ENCODE peak calls at places on chromosomes 16 and 17, in nine cellular contexts. G is CD8-positive, alpha-beta T cell; F is left ventricle myocardium inferior; E is left lung; K is hepatocyte; N is GM12878; Z is AG04450; M is body of pancreas; Y is HCT116. L is an unnamed sample.

GRCh38 chr17:76382305-76382802 is 2.1 kb upstream of the SPHK1 start:
- DNase-seq in G (no peak), F (no peak), E (peak), K (peak), N (no peak), Z (no peak), M (peak), Y (no peak), L (no peak)

GRCh38 chr17:38602862-38603785 is 2.6 kb downstream of the SRCIN1 start:
- DNase-seq in G (no peak), F (no peak), E (peak), K (no peak), N (no peak), Z (no peak), M (no peak), Y (no peak), L (no peak)

GRCh38 chr16:89334988-89335802 is 117.7 kb downstream of the ZNF778 start:
- DNase-seq in G (no peak), F (no peak), E (peak), K (no peak), N (no peak), Z (no peak), M (peak), Y (no peak), L (no peak)

GRCh38 chr17:58755577-58756245 is at the start of gene PPM1E:
- DNase-seq in G (peak), F (peak), E (peak), K (peak), N (no peak), Z (no peak), M (peak), Y (no peak), L (no peak)

GRCh38 chr17:66441012-66441703 is 138.7 kb downstream of the PRKCA start:
- DNase-seq in G (no peak), F (no peak), E (no peak), K (no peak), N (peak), Z (no peak), M (no peak), Y (no peak), L (peak)

GRCh38 chr17:19370493-19370960 is 7.8 kb upstream of the MAPK7 start:
- DNase-seq in G (no peak), F (peak), E (no peak), K (no peak), N (no peak), Z (no peak), M (peak), Y (no peak), L (no peak)

GRCh38 chr17:32486701-32487459 is at the start of gene CDK5R1:
- DNase-seq in G (peak), F (peak), E (peak), K (peak), N (no peak), Z (no peak), M (peak), Y (no peak), L (no peak)

GRCh38 chr17:33949100-33949499 is 306.0 kb upstream of the CCL2 start:
- DNase-seq in G (no peak), F (no peak), E (no peak), K (peak), N (no peak), Z (no peak), M (peak), Y (no peak), L (no peak)

GRCh38 chr17:50421308-50422031 is 4.5 kb upstream of the ACSF2 start:
- DNase-seq in G (no peak), F (no peak), E (no peak), K (no peak), N (no peak), Z (no peak), M (no peak), Y (no peak), L (no peak)

GRCh38 chr17:45784583-45785372 is 658 bp downstream of the CRHR1 start:
- DNase-seq in G (peak), F (peak), E (peak), K (peak), N (no peak), Z (no peak), M (peak), Y (no peak), L (no peak)

GRCh38 chr16:11312718-11313492 is 31.8 kb upstream of the PRM1 start:
- DNase-seq in G (no peak), F (no peak), E (no peak), K (peak), N (no peak), Z (no peak), M (peak), Y (peak), L (no peak)

GRCh38 chr16:17313085-17313611 is 157.6 kb downstream of the XYLT1 start:
- DNase-seq in G (no peak), F (no peak), E (no peak), K (peak), N (no peak), Z (no peak), M (peak), Y (no peak), L (no peak)

GRCh38 chr17:80499961-80500665 is 23.7 kb upstream of the NPTX1 start:
- DNase-seq in G (no peak), F (no peak), E (peak), K (no peak), N (no peak), Z (no peak), M (no peak), Y (no peak), L (no peak)

GRCh38 chr16:30535777-30536190 is 1.1 kb upstream of the ZNF747 start:
- DNase-seq in G (peak), F (peak), E (peak), K (peak), N (peak), Z (no peak), M (peak), Y (peak), L (no peak)

GRCh38 chr16:75296606-75297005 is 45.2 kb upstream of the BCAR1 start:
- DNase-seq in G (no peak), F (peak), E (no peak), K (no peak), N (no peak), Z (no peak), M (peak), Y (no peak), L (no peak)

GRCh38 chr17:7403043-7403901 is 625 bp downstream of the TMEM256 start:
- DNase-seq in G (no peak), F (peak), E (no peak), K (peak), N (no peak), Z (peak), M (peak), Y (peak), L (no peak)

GRCh38 chr16:49788505-49788904 is 67.4 kb downstream of the ZNF423 start:
- DNase-seq in G (no peak), F (peak), E (no peak), K (no peak), N (no peak), Z (no peak), M (no peak), Y (no peak), L (no peak)

GRCh38 chr17:28745052-28745776 is 1.4 kb downstream of the TRAF4 start:
- DNase-seq in G (peak), F (no peak), E (peak), K (peak), N (no peak), Z (no peak), M (peak), Y (no peak), L (no peak)

GRCh38 chr16:85151603-85152413 is 39.5 kb upstream of the CIBAR2 start:
- DNase-seq in G (no peak), F (peak), E (peak), K (peak), N (no peak), Z (peak), M (peak), Y (no peak), L (no peak)

GRCh38 chr17:41680426-41681040 is 8.2 kb upstream of the EIF1 start:
- DNase-seq in G (no peak), F (no peak), E (no peak), K (no peak), N (no peak), Z (no peak), M (no peak), Y (no peak), L (no peak)

DNA sequence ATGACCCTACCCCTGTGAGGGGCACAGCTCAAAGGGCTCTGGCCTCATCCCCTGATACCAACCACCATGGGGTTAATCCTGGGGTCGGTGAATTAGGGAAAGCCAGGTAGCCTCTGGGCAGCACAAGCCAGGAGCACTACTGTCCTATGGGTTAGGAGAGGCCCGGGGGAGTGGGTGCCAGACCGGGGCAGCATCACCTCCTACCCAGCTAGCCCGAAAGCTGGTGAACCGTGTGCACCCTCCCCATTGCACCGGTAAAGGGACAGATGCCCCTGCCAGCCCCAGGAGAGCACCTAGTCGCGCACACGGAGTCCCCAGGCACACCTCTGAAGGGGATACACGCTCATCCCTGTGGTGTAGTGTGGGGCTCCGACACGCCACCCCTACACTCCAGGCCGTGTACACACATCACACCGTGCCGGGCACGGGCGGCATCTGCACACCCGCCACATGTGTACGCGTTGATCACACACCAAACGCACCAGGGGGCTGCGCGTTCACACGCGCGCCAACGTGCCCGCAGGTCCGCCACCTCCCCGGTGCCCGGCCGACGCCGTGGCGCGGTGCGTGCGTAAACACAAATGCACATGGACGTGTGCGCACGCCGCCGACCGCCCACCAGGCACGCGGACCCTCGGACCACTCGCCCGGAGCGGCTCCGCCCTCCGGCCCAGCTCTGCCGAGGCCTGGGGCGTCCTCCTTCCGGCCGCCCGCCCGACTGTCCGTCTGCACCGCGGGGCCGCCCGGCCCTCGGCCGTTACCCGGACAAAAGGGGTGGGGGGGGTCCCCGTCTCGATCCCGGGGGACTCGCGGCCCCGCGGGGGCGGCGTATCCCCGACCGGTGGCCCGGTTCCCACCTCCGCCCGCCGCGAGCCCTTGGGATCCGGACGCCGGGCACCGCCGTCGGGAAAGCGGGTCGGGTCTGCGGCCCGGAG is 785 bp downstream of the UBALD1 start:
- DNase-seq in G (no peak), F (peak), E (peak), K (peak), N (no peak), Z (no peak), M (peak), Y (no peak), L (no peak)
- H3K4me3 ChIP-seq in G (peak), F (peak), E (peak), K (peak), N (peak), Z (peak), M (peak), Y (peak), L (peak)

DNA sequence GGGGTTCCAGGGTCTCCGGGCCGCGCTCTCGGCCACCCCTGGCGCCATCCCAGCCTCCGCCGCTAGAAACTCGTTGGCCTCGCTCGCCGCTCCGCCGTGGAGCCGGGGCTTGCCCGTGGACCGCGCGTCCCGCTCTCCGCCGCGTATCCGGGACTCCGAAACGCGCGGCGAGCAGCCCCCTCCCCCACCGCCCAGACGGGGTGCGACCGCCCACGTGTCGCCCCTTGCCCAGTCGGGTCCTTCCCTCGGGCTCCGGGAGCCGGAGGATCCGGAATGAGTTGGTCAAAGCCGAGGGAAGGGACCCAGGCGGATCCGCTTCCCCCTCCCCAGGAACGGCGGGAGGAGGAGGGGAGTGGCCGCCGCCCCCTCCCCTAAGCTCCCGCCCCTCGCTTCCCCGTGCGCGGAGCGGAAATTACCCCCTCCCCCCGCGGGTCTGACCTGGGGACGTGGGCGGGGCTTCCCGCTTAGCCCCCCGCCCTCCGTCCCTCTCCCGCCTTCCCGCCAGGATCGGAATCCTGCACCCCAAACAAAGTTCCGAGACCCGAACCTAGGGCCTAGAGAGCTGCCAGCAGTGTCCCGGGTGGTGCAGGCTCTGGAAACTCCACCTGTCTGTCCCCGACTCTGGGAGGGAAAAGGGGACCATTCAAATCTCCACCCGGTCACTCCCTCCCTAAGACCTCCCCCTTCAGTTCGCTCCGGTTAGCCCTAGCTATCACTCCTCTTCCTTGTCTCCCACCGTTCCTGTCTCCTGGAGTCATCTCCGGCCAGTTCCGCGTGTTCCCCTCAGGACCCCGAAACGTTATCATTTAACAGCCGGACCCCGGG is 1.1 kb upstream of the IGF2BP1 start:
- DNase-seq in G (no peak), F (no peak), E (no peak), K (peak), N (no peak), Z (no peak), M (no peak), Y (no peak), L (no peak)
- TF ChIP-seq CTCF in G (no peak), F (no peak), E (no peak), K (no peak), N (no peak), Z (no peak), M (no peak), Y (no peak), L (no peak)

GRCh38 chr16:12802048-12802447 is 1.6 kb downstream of the CPPED1 start:
- DNase-seq in G (no peak), F (no peak), E (no peak), K (no peak), N (no peak), Z (no peak), M (no peak), Y (no peak), L (no peak)
- H3K4me3 ChIP-seq in G (no peak), F (peak), E (peak), K (no peak), N (peak), Z (no peak), M (no peak), Y (peak), L (no peak)

GRCh38 chr17:1482686-1483445 is 9.6 kb downstream of the MYO1C start:
- DNase-seq in G (no peak), F (peak), E (peak), K (no peak), N (no peak), Z (no peak), M (no peak), Y (no peak), L (no peak)
- TF ChIP-seq CTCF in G (no peak), F (no peak), E (no peak), K (no peak), N (no peak), Z (no peak), M (no peak), Y (no peak), L (no peak)

DNA sequence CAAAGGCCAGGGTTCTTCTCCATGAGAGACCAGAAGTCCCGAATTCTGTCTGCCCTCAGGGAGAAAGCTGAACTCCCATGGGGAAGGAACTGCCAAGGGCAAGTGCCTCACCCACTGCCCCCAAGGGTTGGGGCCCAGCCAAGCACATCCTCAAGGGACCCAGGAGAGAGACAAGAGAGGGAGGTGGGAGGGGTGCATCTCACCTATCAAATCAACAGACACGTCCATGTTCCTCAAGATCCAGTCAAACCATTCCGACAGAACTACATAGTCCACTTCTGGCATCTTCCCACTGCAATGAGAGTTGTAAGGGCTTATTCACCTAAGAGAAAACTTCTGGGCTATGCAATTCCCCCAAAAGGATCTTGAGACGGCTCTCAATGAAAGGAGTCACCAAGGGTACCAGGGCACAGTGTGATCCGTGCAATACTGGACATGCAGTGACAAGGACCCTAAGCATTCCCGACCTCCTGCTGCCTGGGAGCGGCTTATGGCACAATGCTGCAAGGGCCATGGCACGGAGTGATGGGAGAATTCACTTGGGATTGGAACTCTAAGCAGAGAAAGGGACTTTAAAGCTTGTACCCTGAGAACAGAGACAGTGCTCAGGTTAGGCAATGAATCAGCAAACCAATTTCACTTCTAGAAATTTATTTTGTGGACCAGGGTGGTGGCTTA is 32.2 kb downstream of the TK2 start:
- DNase-seq in G (no peak), F (peak), E (no peak), K (no peak), N (no peak), Z (no peak), M (no peak), Y (no peak), L (no peak)
- H3K4me3 ChIP-seq in G (no peak), F (peak), E (peak), K (no peak), N (peak), Z (no peak), M (no peak), Y (peak), L (peak)

GRCh38 chr17:31019004-31019403 is 48.2 kb downstream of the RNF135 start:
- DNase-seq in G (no peak), F (no peak), E (no peak), K (no peak), N (no peak), Z (no peak), M (no peak), Y (no peak), L (no peak)

GRCh38 chr17:31013844-31014243 is 43.0 kb downstream of the RNF135 start:
- DNase-seq in G (no peak), F (no peak), E (no peak), K (no peak), N (no peak), Z (no peak), M (no peak), Y (no peak), L (no peak)

DNA sequence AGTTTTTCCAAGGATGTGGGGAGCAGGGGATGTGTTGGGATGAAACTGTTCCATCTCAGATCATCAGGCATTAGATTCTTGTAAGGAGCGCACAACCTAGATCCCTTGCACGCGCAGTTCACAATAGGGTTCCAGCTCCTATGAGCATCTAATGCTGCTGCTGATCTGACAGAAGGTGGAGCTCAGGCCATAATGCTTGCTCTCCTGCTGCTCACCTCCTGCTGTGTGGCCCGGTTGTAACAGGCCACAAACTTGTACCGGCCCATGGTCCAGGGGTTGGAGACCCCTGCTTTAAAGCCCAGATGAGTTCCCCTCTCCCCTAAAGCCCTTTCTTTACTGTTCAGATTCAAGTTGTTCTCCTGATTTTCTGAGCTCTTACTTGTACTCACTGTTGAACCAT is 44.8 kb downstream of the RNF135 start:
- DNase-seq in G (no peak), F (no peak), E (no peak), K (no peak), N (no peak), Z (no peak), M (no peak), Y (no peak), L (no peak)
- TF ChIP-seq CTCF in G (no peak), F (peak), E (no peak), K (no peak), N (peak), Z (no peak), M (no peak), Y (no peak), L (no peak)

GRCh38 chr17:10755592-10756127 is 25.8 kb upstream of the TMEM220 start:
- DNase-seq in G (no peak), F (no peak), E (no peak), K (no peak), N (no peak), Z (no peak), M (no peak), Y (no peak), L (no peak)
- H3K4me3 ChIP-seq in G (no peak), F (no peak), E (no peak), K (no peak), N (no peak), Z (no peak), M (no peak), Y (no peak), L (no peak)

GRCh38 chr17:73643012-73643845 is 1.0 kb downstream of the SDK2 start:
- DNase-seq in G (peak), F (peak), E (peak), K (peak), N (no peak), Z (no peak), M (no peak), Y (no peak), L (no peak)
- TF ChIP-seq CTCF in G (no peak), F (no peak), E (no peak), K (peak), N (no peak), Z (no peak), M (no peak), Y (no peak), L (peak)

L was measured in GM12864.